ENCODE peak calls at places on chromosome 19, in eight cellular contexts. L is body of pancreas, R is osteoblast, K is A549, I is left ventricle myocardium inferior, G is astrocyte of the cerebellum, A is omental fat pad, J is WERI-Rb-1. W is an unnamed sample.

GRCh38 chr19:45133661-45134060 is 27.1 kb downstream of the NKPD1 start:
- DNase-seq in I (no peak), A (no peak), G (no peak), L (no peak), R (peak; percentile 37), K (no peak), J (no peak), W (no peak)

GRCh38 chr19:37127999-37128820 is 44.3 kb downstream of the ZNF585A start:
- DNase-seq in G (no peak), J (no peak), I (no peak), A (no peak), R (no peak), L (no peak), K (no peak), W (no peak)

GRCh38 chr19:46704379-46705076 is 12.4 kb downstream of the PRKD2 start:
- DNase-seq in K (peak; percentile 90), L (peak; percentile 82), I (peak; percentile 78), G (no peak), R (peak; percentile 97), A (peak; percentile 95), J (peak; percentile 69), W (no peak)

GRCh38 chr19:6531163-6531955 is 533 bp downstream of the TNFSF9 start:
- DNase-seq in K (no peak), R (peak; percentile 42), I (no peak), J (no peak), G (no peak), A (no peak), L (no peak), W (no peak)

GRCh38 chr19:2610637-2611482 is 91.6 kb downstream of the GNG7 start:
- DNase-seq in J (peak; percentile 92), L (peak; percentile 97), K (peak; percentile 56), I (peak; percentile 94), R (peak; percentile 98), A (peak; percentile 96), G (peak; percentile 87), W (peak; percentile 95)

GRCh38 chr19:2691951-2692350 is 10.5 kb downstream of the GNG7 start:
- DNase-seq in G (no peak), A (no peak), L (no peak), R (no peak), K (no peak), J (no peak), I (no peak), W (no peak)

GRCh38 chr19:14544977-14545715 is 15.8 kb downstream of the TECR start:
- DNase-seq in K (no peak), I (peak; percentile 79), J (no peak), A (no peak), R (peak; percentile 65), G (no peak), L (peak; percentile 34), W (no peak)

GRCh38 chr19:47228937-47229673 is 1.9 kb downstream of the BBC3 start:
- DNase-seq in I (no peak), R (peak; percentile 93), J (no peak), L (no peak), A (no peak), K (no peak), G (no peak), W (no peak)

GRCh38 chr19:27774827-27775226 is 1438.1 kb downstream of the UQCRFS1 start:
- DNase-seq in I (no peak), J (peak; percentile 44), G (no peak), A (no peak), R (no peak), L (no peak), K (no peak), W (peak; percentile 58)

GRCh38 chr19:6532244-6532999 is 1.6 kb downstream of the TNFSF9 start:
- DNase-seq in K (no peak), I (no peak), A (no peak), L (no peak), R (peak; percentile 83), J (no peak), G (no peak), W (no peak)

GRCh38 chr19:56117376-56117884 is 3.7 kb downstream of the ZNF787 start:
- DNase-seq in K (no peak), L (no peak), R (peak; percentile 56), A (no peak), G (no peak), J (no peak), I (no peak), W (no peak)

GRCh38 chr19:23002690-23003422 is at the start of gene ZNF728:
- DNase-seq in I (peak; percentile 88), J (no peak), A (peak; percentile 50), G (no peak), K (no peak), R (peak; percentile 22), L (peak; percentile 36), W (no peak)

GRCh38 chr19:55171440-55171839 is 5.0 kb upstream of the DNAAF3 start:
- DNase-seq in G (no peak), J (no peak), K (no peak), I (no peak), A (no peak), L (no peak), R (no peak), W (no peak)

GRCh38 chr19:8610041-8610927 is at the start of gene ADAMTS10:
- DNase-seq in I (peak; percentile 51), G (no peak), L (no peak), K (no peak), J (peak; percentile 30), R (peak; percentile 89), A (no peak), W (no peak)

GRCh38 chr19:55212447-55212846 is 3.1 kb upstream of the PTPRH start:
- DNase-seq in I (no peak), G (no peak), R (no peak), K (peak; percentile 73), L (no peak), J (no peak), A (no peak), W (no peak)

GRCh38 chr19:1027953-1028902 is 1.8 kb downstream of the CNN2 start:
- DNase-seq in A (no peak), K (peak; percentile 43), L (peak; percentile 74), R (peak; percentile 100), G (peak; percentile 97), I (peak; percentile 61), J (peak; percentile 83), W (peak; percentile 87)

GRCh38 chr19:38388310-38389100 is at the start of gene SPRED3:
- DNase-seq in K (peak; percentile 79), I (no peak), R (peak; percentile 98), L (no peak), A (no peak), G (no peak), J (peak; percentile 68), W (no peak)

GRCh38 chr19:5434970-5435641 is 20.1 kb upstream of the ZNRF4 start:
- DNase-seq in A (no peak), G (peak; percentile 57), K (peak; percentile 86), J (no peak), R (peak; percentile 97), I (no peak), L (no peak), W (no peak)

GRCh38 chr19:50357178-50358100 is 8.0 kb downstream of the NAPSA start:
- DNase-seq in L (peak; percentile 81), G (peak; percentile 29), I (peak; percentile 77), J (peak; percentile 75), A (peak; percentile 63), K (peak; percentile 68), R (peak; percentile 77), W (no peak)

GRCh38 chr19:6185093-6185824 is 49.8 kb downstream of the ACSBG2 start:
- DNase-seq in K (no peak), R (no peak), L (no peak), J (peak; percentile 30), A (no peak), I (no peak), G (no peak), W (no peak)

DNA sequence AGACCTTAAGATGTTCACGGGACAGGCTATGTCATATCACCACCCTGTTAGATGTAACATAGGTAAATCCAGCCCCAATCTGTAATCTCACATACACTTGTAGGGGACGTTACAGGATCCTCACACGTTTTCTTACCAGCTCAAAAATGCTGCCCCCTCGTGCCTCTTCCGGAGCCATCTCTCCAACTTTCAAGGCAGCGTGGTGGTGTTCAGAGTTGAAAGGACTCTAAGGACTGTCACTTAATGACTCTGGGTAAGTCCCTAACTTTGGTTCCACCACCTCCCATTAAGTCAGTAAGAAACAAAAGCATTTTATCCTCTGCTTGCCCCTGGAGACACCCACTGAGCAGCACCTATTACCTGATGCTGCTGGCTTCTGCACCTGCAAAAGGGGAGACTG is 4.4 kb downstream of the MED26 start:
- DNase-seq in L (no peak), G (no peak), K (no peak), J (no peak), R (peak; percentile 48), A (no peak), I (no peak), W (no peak)
- TF ChIP-seq CTCF in L (no peak), G (no peak), K (no peak), J (no peak), R (no peak), A (no peak), I (no peak), W (no peak)

GRCh38 chr19:42386974-42387707 is 3.0 kb downstream of the CNFN start:
- DNase-seq in A (no peak), R (peak; percentile 96), L (peak; percentile 59), G (no peak), I (peak; percentile 53), J (peak; percentile 89), K (peak; percentile 100), W (no peak)
- TF ChIP-seq CTCF in A (no peak), R (peak; percentile 40), L (peak; percentile 47), G (peak; percentile 61), I (peak; percentile 64), J (peak; percentile 66), K (peak; percentile 93), W (peak; percentile 68)

DNA sequence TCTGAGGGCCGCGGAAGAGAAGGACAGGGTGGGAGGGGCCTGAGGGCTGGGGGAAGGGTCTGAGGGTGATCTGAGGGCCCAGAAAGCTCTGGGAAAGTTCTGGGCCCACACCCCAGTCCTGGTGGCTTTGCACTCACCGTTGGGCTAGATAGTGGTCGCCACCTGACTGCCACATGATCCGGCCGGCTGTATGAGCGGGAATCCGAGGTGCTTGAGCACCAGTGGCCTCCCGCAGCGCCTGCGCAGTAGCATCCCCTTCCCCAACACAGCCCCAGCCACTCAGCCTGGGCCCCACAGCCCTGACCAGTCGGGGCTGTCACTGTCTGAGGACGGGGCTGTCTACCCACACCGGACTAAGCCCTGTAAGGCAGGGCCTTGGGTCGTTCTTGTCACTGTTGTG is 15.0 kb downstream of the PRODH2 start:
- DNase-seq in R (peak; percentile 36), I (no peak), L (no peak), G (no peak), K (no peak), J (no peak), A (no peak), W (no peak)
- TF ChIP-seq CTCF in R (no peak), I (no peak), L (no peak), G (no peak), K (no peak), J (no peak), A (no peak), W (no peak)

DNA sequence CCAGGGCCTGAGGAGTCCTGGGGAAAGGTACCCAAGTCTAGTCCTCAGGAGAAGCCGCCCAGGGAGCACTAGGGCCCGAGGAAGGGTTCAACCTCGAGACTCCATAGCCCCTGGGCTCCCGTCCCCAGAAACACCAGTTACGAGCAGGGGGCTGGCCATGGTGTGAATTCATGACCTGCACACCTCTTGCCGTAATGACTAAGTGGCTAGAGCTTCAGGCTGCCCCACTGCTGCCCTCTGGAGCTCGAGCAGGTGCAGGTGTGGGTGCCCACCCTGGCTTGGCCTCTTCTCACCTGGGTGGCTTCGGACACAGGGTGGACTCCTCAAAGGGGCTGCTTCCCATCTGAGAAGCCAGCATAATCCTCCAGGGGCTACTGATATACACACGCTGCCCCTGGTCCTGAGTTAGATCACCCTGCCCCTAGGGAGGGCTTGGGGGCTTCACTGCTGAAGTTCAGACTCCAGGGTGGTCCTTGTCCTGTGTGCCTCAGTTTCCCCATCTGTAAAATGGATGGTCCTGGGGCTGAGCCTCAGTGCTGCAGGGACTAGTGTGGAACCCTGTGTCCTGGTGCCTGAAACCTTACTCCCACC is 13.6 kb downstream of the SPC24 start:
- DNase-seq in K (no peak), J (no peak), I (no peak), R (peak; percentile 14), G (no peak), A (no peak), L (no peak), W (no peak)
- TF ChIP-seq CTCF in K (peak; percentile 26), J (peak; percentile 23), I (peak; percentile 11), R (no peak), G (peak; percentile 4), A (no peak), L (no peak), W (no peak)